ENCODE peak calls at places on chromosomes 13 and 19, in four cellular contexts. One of them, this sample, is unnamed.

GRCh38 chr13:73849292-73849691 is 284.9 kb downstream of the KLF12 start:
- DNase-seq in sigmoid colon: no peak
- DNase-seq in prostate gland: no peak
- DNase-seq in Panc1: no peak
- DNase-seq in this sample: no peak

GRCh38 chr13:44109986-44110640 is 230.4 kb downstream of the LACC1 start:
- DNase-seq in sigmoid colon: no peak
- DNase-seq in prostate gland: no peak
- DNase-seq in Panc1: no peak
- DNase-seq in this sample: no peak

GRCh38 chr19:38148337-38148736 is 75.7 kb downstream of the DPF1 start:
- DNase-seq in sigmoid colon: no peak
- DNase-seq in prostate gland: peak; percentile 39
- DNase-seq in Panc1: no peak
- DNase-seq in this sample: no peak

GRCh38 chr19:13095934-13096890 is 6.4 kb downstream of the LYL1 start:
- DNase-seq in sigmoid colon: peak; percentile 77
- DNase-seq in prostate gland: no peak
- DNase-seq in Panc1: no peak
- DNase-seq in this sample: no peak

GRCh38 chr19:34475026-34475974 is 6.3 kb upstream of the WTIP start:
- DNase-seq in sigmoid colon: no peak
- DNase-seq in prostate gland: no peak
- DNase-seq in Panc1: no peak
- DNase-seq in this sample: no peak

GRCh38 chr13:43963726-43964125 is 84.0 kb downstream of the LACC1 start:
- DNase-seq in sigmoid colon: no peak
- DNase-seq in prostate gland: no peak
- DNase-seq in Panc1: no peak
- DNase-seq in this sample: no peak

GRCh38 chr13:32587774-32588165 is 1.5 kb downstream of the PDS5B start:
- DNase-seq in sigmoid colon: no peak
- DNase-seq in prostate gland: no peak
- DNase-seq in Panc1: no peak
- DNase-seq in this sample: no peak

GRCh38 chr13:95083758-95084157 is 217.5 kb downstream of the ABCC4 start:
- DNase-seq in sigmoid colon: no peak
- DNase-seq in prostate gland: no peak
- DNase-seq in Panc1: no peak
- DNase-seq in this sample: no peak

GRCh38 chr19:14603990-14604387 is 21.1 kb downstream of the CLEC17A start:
- DNase-seq in sigmoid colon: no peak
- DNase-seq in prostate gland: no peak
- DNase-seq in Panc1: no peak
- DNase-seq in this sample: no peak

GRCh38 chr19:33381101-33381500 is 7.6 kb downstream of the CEBPG start:
- DNase-seq in sigmoid colon: peak; percentile 17
- DNase-seq in prostate gland: no peak
- DNase-seq in Panc1: no peak
- DNase-seq in this sample: no peak

GRCh38 chr19:8342316-8342683 is 762 bp downstream of the KANK3 start:
- DNase-seq in sigmoid colon: no peak
- DNase-seq in prostate gland: no peak
- DNase-seq in Panc1: no peak
- DNase-seq in this sample: no peak

GRCh38 chr19:56076413-56076998 is 44.6 kb downstream of the ZNF787 start:
- DNase-seq in sigmoid colon: no peak
- DNase-seq in prostate gland: peak; percentile 33
- DNase-seq in Panc1: peak; percentile 32
- DNase-seq in this sample: peak; percentile 65

GRCh38 chr19:33678796-33679195 is 57.0 kb downstream of the CHST8 start:
- DNase-seq in sigmoid colon: peak; percentile 56
- DNase-seq in prostate gland: no peak
- DNase-seq in Panc1: no peak
- DNase-seq in this sample: peak; percentile 16

DNA sequence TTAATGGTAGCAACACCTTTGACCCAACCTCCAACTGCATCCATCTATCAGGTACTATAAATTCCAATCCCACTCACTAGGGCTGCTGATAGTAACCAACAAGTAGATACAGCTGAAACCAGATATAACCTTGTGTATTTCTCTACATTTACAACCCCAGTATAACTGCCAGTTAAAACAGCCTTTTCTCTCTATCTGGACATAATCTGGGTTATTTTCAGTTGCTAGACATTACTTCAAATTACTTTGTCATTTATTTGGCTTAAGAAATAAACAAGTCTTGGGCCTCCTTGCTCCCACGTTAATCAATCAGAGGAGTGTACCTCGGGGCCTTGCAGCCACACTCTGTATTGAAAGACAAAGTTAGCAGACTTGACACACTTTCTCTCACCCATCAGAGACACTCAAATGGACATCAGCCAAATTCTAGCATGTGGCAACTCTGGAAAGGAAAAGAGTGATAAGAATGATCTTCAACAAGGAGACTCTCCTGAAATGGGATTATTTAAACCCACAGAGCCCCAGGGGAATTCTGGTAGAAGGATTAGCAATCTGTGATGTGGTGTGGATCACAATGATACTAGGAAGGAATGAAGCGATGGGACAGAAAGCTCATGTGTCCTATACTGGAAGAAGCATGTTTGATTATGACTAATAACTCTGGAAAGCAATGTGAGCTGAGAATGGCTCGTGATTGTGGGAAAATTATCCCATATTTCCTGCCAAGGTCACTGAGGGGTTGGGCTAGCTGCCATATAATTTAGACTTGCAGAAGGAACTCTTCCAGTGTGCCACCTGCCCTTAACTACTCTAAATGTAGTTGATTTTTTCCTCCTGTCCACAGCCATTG is 157.5 kb downstream of the FLT1 start:
- DNase-seq in sigmoid colon: no peak
- DNase-seq in prostate gland: no peak
- DNase-seq in Panc1: no peak
- DNase-seq in this sample: no peak
- H3K36me3 ChIP-seq in sigmoid colon: no peaks in the 10 kb centered on the region
- H3K36me3 ChIP-seq in prostate gland: no peaks in the 10 kb centered on the region
- H3K36me3 ChIP-seq in Panc1: no peaks in the 10 kb centered on the region
- H3K36me3 ChIP-seq in this sample: no peaks in the 10 kb centered on the region

GRCh38 chr19:40241809-40242384 is 15.4 kb upstream of the CCNP start:
- DNase-seq in sigmoid colon: no peak
- DNase-seq in prostate gland: no peak
- DNase-seq in Panc1: no peak
- DNase-seq in this sample: no peak
- H3K36me3 ChIP-seq in sigmoid colon: peaks cover 32% of the 10 kb centered on the region
- H3K36me3 ChIP-seq in prostate gland: peaks cover 8% of the 10 kb centered on the region
- H3K36me3 ChIP-seq in Panc1: peaks cover 50% of the 10 kb centered on the region
- H3K36me3 ChIP-seq in this sample: peaks cover 4% of the 10 kb centered on the region

GRCh38 chr19:2208975-2209374 is 27.2 kb downstream of the PLEKHJ1 start:
- DNase-seq in sigmoid colon: no peak
- DNase-seq in prostate gland: no peak
- DNase-seq in Panc1: no peak
- DNase-seq in this sample: no peak
- H3K36me3 ChIP-seq in sigmoid colon: peaks cover 39% of the 10 kb centered on the region
- H3K36me3 ChIP-seq in prostate gland: peaks cover 37% of the 10 kb centered on the region
- H3K36me3 ChIP-seq in Panc1: no peaks in the 10 kb centered on the region
- H3K36me3 ChIP-seq in this sample: no peaks in the 10 kb centered on the region

GRCh38 chr19:47637550-47637949 is 28.6 kb downstream of the BICRA start:
- DNase-seq in sigmoid colon: no peak
- DNase-seq in prostate gland: no peak
- DNase-seq in Panc1: no peak
- DNase-seq in this sample: no peak

GRCh38 chr19:47630594-47630993 is 21.7 kb downstream of the BICRA start:
- DNase-seq in sigmoid colon: no peak
- DNase-seq in prostate gland: no peak
- DNase-seq in Panc1: no peak
- DNase-seq in this sample: no peak

GRCh38 chr19:47631681-47632446 is 22.9 kb downstream of the BICRA start:
- DNase-seq in sigmoid colon: no peak
- DNase-seq in prostate gland: no peak
- DNase-seq in Panc1: no peak
- DNase-seq in this sample: no peak

GRCh38 chr19:47633516-47633915 is 24.6 kb downstream of the BICRA start:
- DNase-seq in sigmoid colon: no peak
- DNase-seq in prostate gland: no peak
- DNase-seq in Panc1: no peak
- DNase-seq in this sample: no peak

GRCh38 chr19:47633996-47634395 is 25.1 kb downstream of the BICRA start:
- DNase-seq in sigmoid colon: peak; percentile 75
- DNase-seq in prostate gland: no peak
- DNase-seq in Panc1: no peak
- DNase-seq in this sample: no peak
- H3K36me3 ChIP-seq in sigmoid colon: no peaks in the 10 kb centered on the region
- H3K36me3 ChIP-seq in prostate gland: no peaks in the 10 kb centered on the region
- H3K36me3 ChIP-seq in Panc1: no peaks in the 10 kb centered on the region
- H3K36me3 ChIP-seq in this sample: no peaks in the 10 kb centered on the region

DNA sequence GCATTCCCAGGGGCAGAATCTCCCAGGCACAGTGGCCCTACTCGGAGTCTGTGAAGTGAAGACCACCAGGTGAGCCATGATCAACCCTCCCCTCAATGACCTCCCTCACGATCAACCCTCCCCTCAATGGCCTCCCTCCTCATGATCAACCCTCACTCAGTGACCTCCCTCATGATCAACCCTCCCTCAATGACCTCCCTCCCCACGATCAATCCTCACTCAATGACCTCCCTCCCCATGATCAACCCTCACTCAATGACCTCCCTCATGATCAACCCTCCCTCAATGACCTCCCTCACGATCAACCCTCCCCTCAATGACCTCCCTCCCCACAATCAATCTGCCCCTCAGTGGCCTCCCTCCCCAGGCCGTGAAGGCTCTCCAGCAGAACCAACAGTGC is 32.1 kb downstream of the SBNO2 start:
- DNase-seq in sigmoid colon: no peak
- DNase-seq in prostate gland: no peak
- DNase-seq in Panc1: no peak
- DNase-seq in this sample: no peak
- H3K36me3 ChIP-seq in sigmoid colon: peaks cover 3% of the 10 kb centered on the region
- H3K36me3 ChIP-seq in prostate gland: no peaks in the 10 kb centered on the region
- H3K36me3 ChIP-seq in Panc1: no peaks in the 10 kb centered on the region
- H3K36me3 ChIP-seq in this sample: peaks cover 2% of the 10 kb centered on the region

GRCh38 chr19:2226840-2227360 is 9.2 kb downstream of the PLEKHJ1 start:
- DNase-seq in sigmoid colon: no peak
- DNase-seq in prostate gland: no peak
- DNase-seq in Panc1: no peak
- DNase-seq in this sample: no peak

GRCh38 chr19:2224754-2225349 is 11.3 kb downstream of the PLEKHJ1 start:
- DNase-seq in sigmoid colon: no peak
- DNase-seq in prostate gland: no peak
- DNase-seq in Panc1: no peak
- DNase-seq in this sample: no peak

GRCh38 chr19:2223959-2224358 is 12.2 kb downstream of the PLEKHJ1 start:
- DNase-seq in sigmoid colon: no peak
- DNase-seq in prostate gland: no peak
- DNase-seq in Panc1: no peak
- DNase-seq in this sample: no peak

GRCh38 chr19:2226051-2226839 is 9.9 kb downstream of the PLEKHJ1 start:
- DNase-seq in sigmoid colon: no peak
- DNase-seq in prostate gland: no peak
- DNase-seq in Panc1: no peak
- DNase-seq in this sample: no peak

DNA sequence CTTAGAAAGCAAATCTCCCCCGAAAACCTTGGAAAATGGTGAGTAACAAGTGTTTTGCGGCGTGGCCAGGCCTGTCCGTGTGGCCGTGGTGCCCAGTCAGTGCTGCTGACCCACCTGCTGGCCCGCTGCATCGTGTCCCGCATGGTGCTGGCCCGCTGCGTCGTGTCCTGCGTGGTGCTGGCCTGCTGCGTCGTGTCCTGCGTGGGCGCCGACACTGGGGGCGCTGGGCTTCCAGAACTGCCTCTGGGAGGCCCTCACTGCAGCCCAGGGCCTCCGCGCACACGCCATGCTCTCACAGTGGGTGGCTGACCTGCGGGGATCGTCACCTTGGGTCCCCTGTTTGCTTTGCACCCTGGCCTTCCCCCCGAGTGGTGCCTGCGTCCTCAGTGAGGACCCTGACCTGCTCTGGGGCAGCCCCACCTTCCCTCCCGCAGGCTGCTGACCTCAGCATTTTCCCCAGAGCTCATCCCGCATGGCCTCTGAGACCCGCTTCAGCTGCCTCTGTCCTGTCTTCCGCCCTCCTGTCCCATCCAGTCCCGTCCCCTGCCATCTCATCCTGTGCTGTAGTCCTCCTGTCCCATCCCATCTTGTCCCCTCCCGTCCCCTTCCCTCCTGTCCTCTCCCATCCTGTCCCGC is 10.6 kb downstream of the PLEKHJ1 start:
- DNase-seq in sigmoid colon: no peak
- DNase-seq in prostate gland: no peak
- DNase-seq in Panc1: no peak
- DNase-seq in this sample: no peak
- H3K36me3 ChIP-seq in sigmoid colon: peaks cover 43% of the 10 kb centered on the region
- H3K36me3 ChIP-seq in prostate gland: peaks cover 17% of the 10 kb centered on the region
- H3K36me3 ChIP-seq in Panc1: no peaks in the 10 kb centered on the region
- H3K36me3 ChIP-seq in this sample: peaks cover 24% of the 10 kb centered on the region

GRCh38 chr19:43658001-43658400 is 12.0 kb downstream of the PLAUR start:
- DNase-seq in sigmoid colon: no peak
- DNase-seq in prostate gland: no peak
- DNase-seq in Panc1: no peak
- DNase-seq in this sample: no peak
- H3K36me3 ChIP-seq in sigmoid colon: no peaks in the 10 kb centered on the region
- H3K36me3 ChIP-seq in prostate gland: no peaks in the 10 kb centered on the region
- H3K36me3 ChIP-seq in Panc1: no peaks in the 10 kb centered on the region
- H3K36me3 ChIP-seq in this sample: no peaks in the 10 kb centered on the region

GRCh38 chr19:57327993-57328392 is 7.7 kb downstream of the ZNF543 start:
- DNase-seq in sigmoid colon: no peak
- DNase-seq in prostate gland: no peak
- DNase-seq in Panc1: no peak
- DNase-seq in this sample: no peak
- H3K36me3 ChIP-seq in sigmoid colon: peaks cover 60% of the 10 kb centered on the region
- H3K36me3 ChIP-seq in prostate gland: peaks cover 40% of the 10 kb centered on the region
- H3K36me3 ChIP-seq in Panc1: peaks cover 16% of the 10 kb centered on the region
- H3K36me3 ChIP-seq in this sample: peaks cover 22% of the 10 kb centered on the region